ENCODE peak calls at places on chromosomes 3 and 15, in six cellular contexts. X is GM13977; Y is LNCaP clone FGC; H is CD8-positive, alpha-beta T cell; E is fibroblast of the aortic adventitia; U is cardiac fibroblast. W is an unnamed sample.

GRCh38 chr15:95024388-95024787 is 793.0 kb downstream of the MCTP2 start:
- DNase-seq in E (peak), Y (no peak), H (no peak), U (peak), X (no peak), W (no peak)

GRCh38 chr15:73866881-73867410 is 6.4 kb upstream of the TBC1D21 start:
- DNase-seq in U (no peak), X (no peak), E (no peak), H (no peak), Y (no peak), W (no peak)

GRCh38 chr3:101142160-101142559 is 148.9 kb upstream of the ABI3BP start:
- DNase-seq in X (no peak), U (no peak), Y (no peak), E (no peak), H (no peak), W (no peak)

GRCh38 chr15:70486451-70487379 is 276.6 kb downstream of the UACA start:
- DNase-seq in U (peak), E (peak), Y (no peak), X (peak), H (peak), W (no peak)

GRCh38 chr3:46284981-46285683 is 42.9 kb downstream of the CCR3 start:
- DNase-seq in X (no peak), E (no peak), U (peak), Y (no peak), H (no peak), W (no peak)

GRCh38 chr15:82624438-82624837 is 22.7 kb downstream of the CPEB1 start:
- DNase-seq in X (no peak), H (no peak), U (no peak), E (no peak), Y (peak), W (no peak)

GRCh38 chr3:71070497-71071465 is 512.7 kb downstream of the FOXP1 start:
- DNase-seq in U (no peak), Y (no peak), E (peak), H (no peak), X (no peak), W (no peak)

GRCh38 chr3:101796076-101796475 is 17.1 kb downstream of the NXPE3 start:
- DNase-seq in Y (no peak), E (no peak), H (no peak), X (no peak), U (no peak), W (no peak)

GRCh38 chr15:38853608-38854007 is 289.0 kb upstream of the RASGRP1 start:
- DNase-seq in H (peak), X (peak), Y (no peak), U (peak), E (no peak), W (no peak)

GRCh38 chr3:114290911-114291901 is 2.6 kb upstream of the TIGIT start:
- DNase-seq in U (peak), H (peak), X (peak), E (peak), Y (peak), W (peak)
- TF ChIP-seq CTCF in U (peak), H (peak), X (peak), E (peak), Y (peak), W (peak)

DNA sequence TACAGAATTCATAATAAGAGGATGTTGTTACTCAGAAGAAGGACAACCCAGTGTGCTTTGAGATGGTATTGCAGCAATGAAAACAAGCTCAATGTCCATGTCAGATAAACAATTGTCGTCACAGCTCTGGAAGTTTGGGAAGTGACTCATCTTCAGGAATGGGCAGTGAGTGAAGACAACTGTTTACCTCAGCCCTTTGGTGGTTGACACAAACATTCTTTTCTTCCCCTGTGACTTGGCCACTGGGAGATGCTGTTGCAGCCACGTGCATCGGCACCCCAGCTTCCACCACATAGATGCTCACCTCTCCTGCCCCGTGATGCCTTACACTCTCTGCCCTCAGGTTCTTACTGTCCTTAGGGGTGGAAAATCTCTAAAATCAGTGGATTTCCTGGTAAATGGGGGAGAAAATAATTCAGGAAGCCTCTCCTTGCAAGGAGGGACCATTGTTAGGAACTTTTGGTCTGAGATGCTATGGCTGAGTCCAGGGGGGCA is 114.1 kb upstream of the GALNT15 start:
- DNase-seq in X (no peak), H (no peak), U (peak), E (peak), Y (peak), W (no peak)
- TF ChIP-seq CTCF in X (no peak), H (no peak), U (no peak), E (no peak), Y (peak), W (no peak)

GRCh38 chr15:23467110-23467600 is 20.1 kb upstream of the GOLGA6L2 start:
- DNase-seq in Y (no peak), H (no peak), X (peak), E (peak), U (peak), W (no peak)
- TF ChIP-seq CTCF in Y (peak), H (no peak), X (peak), E (peak), U (peak), W (no peak)

DNA sequence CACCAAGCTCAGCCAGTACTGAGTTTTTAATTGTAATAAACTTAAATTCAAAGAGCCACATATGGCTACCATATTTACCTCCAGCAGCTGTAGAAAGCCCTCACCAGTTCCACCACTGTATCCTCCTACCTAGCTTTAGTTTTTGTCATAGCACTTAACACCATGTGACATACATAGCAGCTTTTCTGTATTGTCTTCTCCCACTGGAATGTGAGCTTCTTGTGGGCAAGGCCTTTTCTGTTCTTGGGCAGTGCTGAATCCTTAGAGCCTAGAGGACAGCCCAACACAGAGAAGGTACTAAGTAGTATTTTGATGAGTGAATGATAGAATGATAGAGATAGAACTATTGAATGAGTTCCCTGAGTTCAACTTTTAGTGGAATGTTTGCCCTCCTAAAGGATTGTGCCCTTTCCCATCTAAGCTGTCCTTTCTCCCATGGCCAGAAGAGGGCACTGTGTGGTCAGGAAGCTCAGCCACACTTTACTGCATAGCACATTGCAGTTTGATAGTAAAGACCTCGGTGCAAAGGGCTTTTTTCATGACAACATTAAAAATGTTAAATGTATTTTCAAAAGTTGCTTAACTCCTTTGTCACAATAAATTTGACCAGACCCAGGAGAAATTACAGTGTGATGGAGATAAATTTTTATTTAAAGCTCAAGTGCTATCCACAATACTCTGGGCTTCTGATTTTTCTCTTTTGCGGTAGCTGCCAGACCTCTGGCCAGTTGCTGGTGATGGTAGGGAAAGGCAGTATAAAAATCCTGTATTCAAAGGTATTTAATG is 115.8 kb downstream of the GHSR start:
- DNase-seq in H (peak), U (peak), X (peak), Y (no peak), E (peak), W (peak)
- TF ChIP-seq CTCF in H (peak), U (peak), X (peak), Y (peak), E (peak), W (peak)

DNA sequence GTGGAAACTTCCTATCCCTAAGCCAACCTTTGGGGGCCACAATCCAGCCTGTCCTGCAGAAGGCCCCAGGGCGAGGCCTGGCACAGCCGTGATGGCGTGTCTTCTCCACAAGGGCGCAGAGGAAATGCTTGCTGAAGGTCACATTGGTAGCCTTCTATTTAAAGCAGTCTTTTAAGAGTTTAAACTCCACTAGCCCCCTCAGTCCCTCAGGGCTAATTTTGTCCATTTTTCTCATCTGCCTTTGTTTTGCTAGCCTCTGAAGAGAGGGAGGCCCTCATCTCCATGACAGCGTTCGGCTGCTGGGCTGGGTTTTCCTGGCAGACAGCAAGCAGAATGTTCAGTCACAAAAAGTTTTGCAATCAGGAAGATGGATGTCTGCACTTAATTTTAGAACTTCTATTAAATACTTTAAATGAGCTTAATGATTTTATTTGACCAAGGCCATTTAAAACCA is 40.8 kb downstream of the RARB start:
- DNase-seq in H (no peak), E (peak), Y (no peak), U (peak), X (no peak), W (no peak)
- TF ChIP-seq CTCF in H (no peak), E (peak), Y (peak), U (peak), X (no peak), W (no peak)

DNA sequence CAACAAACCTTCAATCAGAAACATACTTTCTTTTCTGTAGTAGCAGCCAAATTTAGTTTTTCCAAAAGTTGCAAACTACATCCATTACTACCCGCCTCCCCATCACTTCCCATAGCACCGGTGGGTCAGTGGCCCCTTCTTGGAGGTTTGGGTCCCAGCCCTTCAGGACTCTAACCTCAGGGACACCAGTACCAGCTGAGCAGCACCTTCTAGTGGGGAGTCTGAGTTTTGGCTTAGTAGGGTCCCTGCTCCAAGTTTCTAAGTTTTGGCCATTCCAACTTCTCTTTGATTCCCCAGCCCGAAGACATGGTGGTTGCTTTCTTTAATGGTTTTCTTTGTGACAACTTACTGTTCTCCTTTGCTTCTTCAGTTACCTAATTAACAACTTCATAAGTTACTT is 160.6 kb downstream of the ECT2 start:
- DNase-seq in X (no peak), E (no peak), H (no peak), Y (no peak), U (no peak), W (no peak)
- TF ChIP-seq CTCF in X (no peak), E (no peak), H (no peak), Y (no peak), U (no peak), W (no peak)

W was measured in pancreas.